ENCODE peak calls at places on chromosomes 5 and 9, in four cellular contexts. D, A, I and C are unnamed samples.

GRCh38 chr5:131068893-131069643 is 96.0 kb downstream of the HINT1 start:
- DNase-seq in D (no peak), A (no peak), I (peak), C (peak)

GRCh38 chr5:59683311-59683710 is 210.2 kb downstream of the PDE4D start:
- DNase-seq in I (no peak), A (no peak), D (no peak), C (no peak)

GRCh38 chr9:128159073-128159783 is 837 bp upstream of the BBLN start:
- DNase-seq in A (no peak), D (no peak), I (peak), C (peak)

GRCh38 chr5:55232985-55233928 is at the start of gene CCNO:
- DNase-seq in I (peak), A (peak), D (peak), C (peak)

GRCh38 chr5:93941897-93942296 is 200.5 kb upstream of the POU5F2 start:
- DNase-seq in D (no peak), I (no peak), A (no peak), C (no peak)

GRCh38 chr5:84085387-84086041 is 299.2 kb downstream of the EDIL3 start:
- DNase-seq in I (no peak), D (no peak), A (no peak), C (no peak)

GRCh38 chr9:136651859-136652258 is 10.9 kb upstream of the EGFL7 start:
- DNase-seq in D (no peak), A (no peak), I (no peak), C (no peak)

GRCh38 chr9:112012026-112012902 is 115.7 kb downstream of the UGCG start:
- DNase-seq in A (no peak), D (no peak), I (no peak), C (no peak)

GRCh38 chr9:128249914-128250838 is 25.6 kb downstream of the GOLGA2 start:
- DNase-seq in I (peak), A (peak), D (no peak), C (peak)

GRCh38 chr9:109780453-109781033 is 545 bp downstream of the PALM2AKAP2 start:
- DNase-seq in I (no peak), D (no peak), A (no peak), C (no peak)

GRCh38 chr5:92991681-92992472 is 589.1 kb downstream of the NR2F1-AS1 start:
- DNase-seq in A (no peak), I (no peak), D (no peak), C (no peak)

GRCh38 chr5:60597570-60597969 is 102.4 kb downstream of the DEPDC1B start:
- DNase-seq in I (no peak), D (no peak), A (no peak), C (peak)

GRCh38 chr5:104247260-104247659 is 684.7 kb upstream of the NUDT12 start:
- DNase-seq in I (no peak), D (no peak), A (no peak), C (no peak)

GRCh38 chr5:172110921-172111873 is 76.8 kb downstream of the STK10 start:
- DNase-seq in A (no peak), D (peak), I (peak), C (peak)

GRCh38 chr9:85024374-85024773 is 354.8 kb downstream of the NTRK2 start:
- DNase-seq in I (no peak), D (no peak), A (no peak), C (no peak)

GRCh38 chr9:91623004-91623403 is 199.4 kb upstream of the NFIL3 start:
- DNase-seq in I (no peak), D (no peak), A (no peak), C (no peak)

GRCh38 chr9:37309136-37309535 is 113.4 kb upstream of the GRHPR start:
- DNase-seq in D (no peak), I (no peak), A (no peak), C (no peak)

GRCh38 chr5:658103-658502 is 35.0 kb downstream of the TPPP start:
- DNase-seq in D (no peak), I (no peak), A (no peak), C (no peak)

GRCh38 chr9:73038613-73039012 is 85.8 kb upstream of the ALDH1A1 start:
- DNase-seq in I (no peak), A (peak), D (no peak), C (no peak)

GRCh38 chr9:38233343-38233742 is 159.2 kb upstream of the ALDH1B1 start:
- DNase-seq in I (no peak), D (peak), A (no peak), C (no peak)

GRCh38 chr9:82923410-82924242 is 139.3 kb downstream of the RASEF start:
- DNase-seq in I (no peak), D (peak), A (no peak), C (no peak)

GRCh38 chr5:181187500-181188213 is 17.3 kb downstream of the TRIM7 start:
- DNase-seq in D (no peak), A (peak), I (no peak), C (peak)

GRCh38 chr5:173793677-173794570 is 94.2 kb upstream of the CPEB4 start:
- DNase-seq in A (no peak), I (no peak), D (no peak), C (no peak)

GRCh38 chr5:74294231-74294705 is 346.3 kb downstream of the ENC1 start:
- DNase-seq in D (no peak), A (no peak), I (no peak), C (no peak)

GRCh38 chr5:147437161-147437596 is 72.7 kb downstream of the DPYSL3 start:
- DNase-seq in I (no peak), A (no peak), D (no peak), C (no peak)

GRCh38 chr5:169265888-169266287 is 35.1 kb downstream of the SLIT3 start:
- DNase-seq in I (no peak), A (no peak), D (no peak), C (no peak)

GRCh38 chr5:106521701-106522100 is 1149.0 kb downstream of the EFNA5 start:
- DNase-seq in D (no peak), I (no peak), A (no peak), C (no peak)